ENCODE peak calls at places on chromosomes 12 and 14, in six cellular contexts. K is NCI-H1105 treated with DMSO at 0.1 percent for 48 hours, D is B cell, F is IMR-90, O is C1 segment of cervical spinal cord, J is adipocyte. H is an unnamed sample.

GRCh38 chr12:14258468-14258947 is 107.0 kb upstream of the ATF7IP start:
- DNase-seq in F (peak; percentile 7), J (no peak), D (no peak), K (no peak), O (peak; percentile 57), H (no peak)

GRCh38 chr12:12606793-12607589 is 4.7 kb upstream of the CREBL2 start:
- DNase-seq in J (peak; percentile 34), O (no peak), F (peak; percentile 65), D (no peak), K (no peak), H (peak; percentile 38)

GRCh38 chr12:99767809-99768208 is 120.3 kb downstream of the GARIN6 start:
- DNase-seq in D (no peak), O (no peak), K (peak; percentile 56), J (peak; percentile 79), F (peak; percentile 11), H (peak; percentile 12)

GRCh38 chr14:56590535-56590951 is 10.9 kb downstream of the TMEM260 start:
- DNase-seq in K (peak; percentile 15), O (no peak), J (no peak), F (no peak), D (no peak), H (no peak)

GRCh38 chr12:3262466-3262865 is 185.3 kb downstream of the TSPAN9 start:
- DNase-seq in F (no peak), K (peak; percentile 26), O (no peak), D (no peak), J (no peak), H (no peak)

GRCh38 chr12:18343708-18344107 is 82.4 kb downstream of the PIK3C2G start:
- DNase-seq in D (no peak), J (no peak), F (no peak), O (no peak), K (no peak), H (no peak)

GRCh38 chr12:124525455-124525854 is 42.0 kb downstream of the NCOR2 start:
- DNase-seq in O (no peak), K (no peak), F (no peak), D (no peak), J (peak; percentile 47), H (no peak)

GRCh38 chr14:60632257-60632656 is 17.0 kb downstream of the SIX1 start:
- DNase-seq in K (no peak), D (no peak), J (no peak), O (no peak), F (no peak), H (no peak)

GRCh38 chr12:46389130-46389616 is 16.6 kb upstream of the SLC38A2 start:
- DNase-seq in D (no peak), F (peak; percentile 87), J (peak; percentile 85), K (no peak), O (no peak), H (peak; percentile 98)

GRCh38 chr12:5040368-5040767 is 3.3 kb upstream of the KCNA5 start:
- DNase-seq in F (no peak), O (no peak), D (no peak), K (no peak), J (no peak), H (no peak)

GRCh38 chr14:69481815-69482568 is 2.5 kb upstream of the PLEKHD1 start:
- DNase-seq in J (no peak), K (no peak), F (no peak), O (no peak), D (no peak), H (no peak)

GRCh38 chr14:21455592-21455911 is 371 bp downstream of the CHD8 start:
- DNase-seq in J (peak; percentile 69), F (no peak), D (no peak), K (no peak), O (no peak), H (peak; percentile 25)

GRCh38 chr12:49375406-49375805 is 8.1 kb downstream of the SPATS2 start:
- DNase-seq in K (no peak), F (no peak), D (no peak), J (no peak), O (no peak), H (no peak)

GRCh38 chr14:81273521-81273920 is 52.8 kb upstream of the GTF2A1 start:
- DNase-seq in D (no peak), F (no peak), K (no peak), O (no peak), J (no peak), H (no peak)

GRCh38 chr12:5432011-5432400 is at the start of gene NTF3:
- DNase-seq in J (peak; percentile 81), D (peak; percentile 56), O (no peak), K (peak; percentile 44), F (peak; percentile 76), H (peak; percentile 35)

H was measured in fibroblast of villous mesenchyme.